ENCODE peak calls at places on chromosomes 5 and 9, in six cellular contexts. C is IMR-90, D is A549, X is colonic mucosa, G is prostate gland, E is tibial artery. K is an unnamed sample. For H3K4me1, the result is how much of the 10 kb centered on the place peaks cover.

GRCh38 chr5:171478946-171479775 is 59.7 kb downstream of the FGF18 start:
- DNase-seq in E (no peak), C (no peak), D (no peak), G (no peak), X (no peak), K (no peak)

GRCh38 chr5:54760182-54760935 is 225.0 kb downstream of the ESM1 start:
- DNase-seq in G (no peak), C (peak), X (no peak), D (no peak), E (no peak), K (no peak)

GRCh38 chr5:8843766-8844165 is 702.1 kb downstream of the SEMA5A start:
- DNase-seq in C (peak), G (no peak), E (no peak), X (no peak), D (no peak), K (peak)

GRCh38 chr5:153402550-153402949 is 87.9 kb upstream of the GRIA1 start:
- DNase-seq in G (no peak), E (no peak), D (no peak), X (no peak), C (no peak), K (no peak)

GRCh38 chr5:14097998-14098471 is 45.1 kb upstream of the TRIO start:
- DNase-seq in E (no peak), C (peak), D (no peak), X (no peak), G (no peak), K (no peak)

GRCh38 chr5:28766565-28767158 is 1728.3 kb upstream of the CDH9 start:
- DNase-seq in G (no peak), X (no peak), E (no peak), D (peak), C (peak), K (no peak)

GRCh38 chr5:143594913-143595818 is 191.7 kb upstream of the NR3C1 start:
- DNase-seq in D (peak), X (no peak), C (peak), E (no peak), G (peak), K (no peak)

GRCh38 chr5:31678180-31678579 is 39.2 kb downstream of the PDZD2 start:
- DNase-seq in G (no peak), D (no peak), X (no peak), C (no peak), E (no peak), K (no peak)

GRCh38 chr5:111670826-111671492 is 86.0 kb downstream of the NREP start:
- DNase-seq in X (no peak), D (no peak), G (no peak), C (peak), E (no peak), K (no peak)

GRCh38 chr9:94167376-94167775 is 83.1 kb downstream of the PTPDC1 start:
- DNase-seq in X (no peak), E (no peak), D (no peak), G (no peak), C (no peak), K (no peak)

DNA sequence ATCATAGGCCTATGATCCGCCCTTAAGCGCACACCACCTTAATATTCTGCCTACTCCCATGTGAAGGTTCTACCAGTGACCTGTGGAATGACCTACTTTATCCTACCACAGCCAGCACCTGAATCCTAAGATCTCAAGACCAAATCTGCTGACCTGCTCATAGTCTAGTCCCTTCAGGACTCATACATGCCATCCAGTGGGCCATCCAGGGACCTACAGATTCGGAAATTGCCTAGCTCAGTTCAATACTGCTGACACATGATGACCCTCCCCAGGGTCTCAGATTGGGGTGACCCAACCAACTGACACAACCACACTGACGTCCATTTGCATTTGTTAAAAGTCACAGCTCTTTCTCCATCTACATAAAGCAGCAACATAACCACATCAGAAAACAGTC is 443.8 kb upstream of the ST8SIA4 start:
- DNase-seq in X (no peak), C (no peak), E (no peak), G (no peak), D (peak), K (no peak)
- TF ChIP-seq CTCF in X (no peak), C (no peak), E (no peak), G (no peak), D (no peak), K (no peak)

GRCh38 chr9:92001244-92001643 is 51.2 kb upstream of the ROR2 start:
- DNase-seq in D (no peak), X (no peak), C (peak), E (no peak), G (no peak), K (no peak)
- H3K4me1 ChIP-seq in D (under half), X (under half), C (under half), E (under half), G (under half), K (under half)

DNA sequence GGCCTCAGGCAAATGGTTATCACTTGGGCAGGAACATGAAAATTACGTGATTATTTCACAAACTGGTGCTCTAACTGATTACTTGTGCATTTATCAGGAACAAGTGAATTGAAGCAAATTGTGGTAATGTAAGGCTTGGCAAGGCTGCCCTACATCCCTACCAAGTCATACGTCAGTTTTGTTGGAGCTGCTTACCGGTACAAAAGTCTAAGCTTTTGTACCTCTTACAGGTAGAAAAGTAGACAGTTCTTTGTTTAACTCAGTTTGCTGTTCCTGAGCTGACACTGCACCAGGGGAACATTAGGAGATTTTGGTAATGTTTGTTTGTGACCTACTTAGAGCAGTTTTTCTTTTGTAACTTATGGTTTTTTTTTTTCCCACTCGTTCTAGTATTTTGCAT is 2.2 kb downstream of the G3BP1 start:
- DNase-seq in E (no peak), X (no peak), D (no peak), G (no peak), C (no peak), K (no peak)
- H3K4me3 ChIP-seq in E (peak), X (peak), D (peak), G (no peak), C (peak), K (no peak)

GRCh38 chr5:167970002-167970401 is 321.4 kb upstream of the WWC1 start:
- DNase-seq in X (no peak), D (no peak), C (peak), E (no peak), G (no peak), K (no peak)
- TF ChIP-seq CTCF in X (no peak), D (no peak), C (peak), E (no peak), G (no peak), K (no peak)

DNA sequence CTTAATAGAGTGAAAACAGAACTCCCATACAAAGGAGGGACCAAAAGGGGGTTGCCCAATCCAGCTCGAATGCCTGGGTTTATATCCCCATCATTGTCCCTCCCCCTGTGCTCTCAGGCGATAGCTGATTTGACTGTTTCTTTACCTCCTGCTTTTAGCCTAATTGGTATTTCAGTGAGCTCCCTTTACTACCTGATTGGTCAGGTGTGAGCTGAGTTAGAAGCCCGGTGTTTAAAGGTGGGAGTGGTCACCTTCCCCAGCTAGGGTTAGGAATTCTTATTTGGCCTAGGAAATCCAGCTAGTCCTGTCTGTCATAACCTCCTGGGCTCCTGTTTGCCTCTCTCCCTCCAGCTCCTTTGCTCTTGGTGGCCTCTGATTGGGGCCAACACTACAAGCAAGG is 53.5 kb upstream of the RPL26L1 start:
- DNase-seq in E (no peak), G (no peak), D (no peak), C (no peak), X (no peak), K (no peak)
- H3K4me1 ChIP-seq in E (half or more), G (under half), D (half or more), C (half or more), X (under half), K (under half)

K was measured in mucosa of descending colon.